ENCODE peak calls at places on chromosomes 2 and 18, in seven cellular contexts. X, M, O, V, R, E and P are unnamed samples.

GRCh38 chr18:63963610-63964256 is 6.1 kb upstream of the SERPINB8 start:
- DNase-seq in X (peak), M (peak), O (peak), V (no peak), R (no peak), E (no peak), P (no peak)

GRCh38 chr2:54680397-54681032 is 42.9 kb upstream of the EML6 start:
- DNase-seq in X (peak), M (no peak), O (no peak), V (no peak), R (peak), E (no peak), P (no peak)

GRCh38 chr2:36534275-36534799 is 63.6 kb downstream of the FEZ2 start:
- DNase-seq in X (no peak), M (no peak), O (no peak), V (no peak), R (no peak), E (no peak), P (no peak)

GRCh38 chr2:196383799-196384198 is 212.4 kb upstream of the STK17B start:
- DNase-seq in X (no peak), M (no peak), O (no peak), V (no peak), R (no peak), E (no peak), P (no peak)

GRCh38 chr2:237299897-237300296 is 114.1 kb downstream of the COL6A3 start:
- DNase-seq in X (peak), M (no peak), O (peak), V (peak), R (peak), E (no peak), P (peak)

GRCh38 chr2:207405150-207405549 is 124.6 kb upstream of the CREB1 start:
- DNase-seq in X (no peak), M (no peak), O (no peak), V (no peak), R (no peak), E (no peak), P (no peak)

GRCh38 chr18:23906658-23907057 is 107.9 kb upstream of the TTC39C start:
- DNase-seq in X (no peak), M (no peak), O (no peak), V (no peak), R (no peak), E (no peak), P (no peak)

GRCh38 chr2:101861382-101861781 is 130.4 kb upstream of the IL1R2 start:
- DNase-seq in X (no peak), M (no peak), O (no peak), V (no peak), R (no peak), E (no peak), P (no peak)

GRCh38 chr2:17793803-17794349 is 22.4 kb upstream of the MSGN1 start:
- DNase-seq in X (no peak), M (no peak), O (no peak), V (no peak), R (no peak), E (no peak), P (no peak)

GRCh38 chr2:15313657-15314056 is 247.5 kb downstream of the NBAS start:
- DNase-seq in X (peak), M (no peak), O (no peak), V (peak), R (no peak), E (no peak), P (no peak)

GRCh38 chr2:231191896-231192872 is 6.2 kb upstream of the ARMC9 start:
- DNase-seq in X (peak), M (no peak), O (no peak), V (no peak), R (peak), E (peak), P (peak)